ENCODE peak calls at places on chromosomes 7 and 10, in eight cellular contexts. One of them, this sample, is unnamed.

GRCh38 chr7:655758-656157 is 70.7 kb upstream of the DNAAF5 start:
- DNase-seq in activated CD4-positive, CD25-positive, alpha-beta regulatory T cell: no peak
- DNase-seq in CD4-positive, alpha-beta memory T cell: no peak
- DNase-seq in EH: no peak
- DNase-seq in left ventricle myocardium inferior: no peak
- DNase-seq in activated naive CD4-positive, alpha-beta T cell: no peak
- DNase-seq in transverse colon: no peak
- DNase-seq in GM12891: no peak
- DNase-seq in this sample: no peak

GRCh38 chr7:129665013-129665401 is 53.5 kb downstream of the NRF1 start:
- DNase-seq in activated naive CD4-positive, alpha-beta T cell: no peak
- DNase-seq in EH: peak
- DNase-seq in activated CD4-positive, CD25-positive, alpha-beta regulatory T cell: no peak
- DNase-seq in GM12891: no peak
- DNase-seq in transverse colon: no peak
- DNase-seq in left ventricle myocardium inferior: no peak
- DNase-seq in CD4-positive, alpha-beta memory T cell: no peak
- DNase-seq in this sample: no peak

GRCh38 chr7:34281260-34281659 is 375.9 kb downstream of the BMPER start:
- DNase-seq in EH: peak
- DNase-seq in activated CD4-positive, CD25-positive, alpha-beta regulatory T cell: no peak
- DNase-seq in activated naive CD4-positive, alpha-beta T cell: no peak
- DNase-seq in GM12891: no peak
- DNase-seq in CD4-positive, alpha-beta memory T cell: no peak
- DNase-seq in left ventricle myocardium inferior: no peak
- DNase-seq in transverse colon: peak
- DNase-seq in this sample: no peak

GRCh38 chr10:87942884-87943527 is 79.6 kb downstream of the PTEN start:
- DNase-seq in transverse colon: no peak
- DNase-seq in activated naive CD4-positive, alpha-beta T cell: no peak
- DNase-seq in left ventricle myocardium inferior: no peak
- DNase-seq in EH: no peak
- DNase-seq in activated CD4-positive, CD25-positive, alpha-beta regulatory T cell: no peak
- DNase-seq in GM12891: no peak
- DNase-seq in CD4-positive, alpha-beta memory T cell: no peak
- DNase-seq in this sample: no peak

GRCh38 chr10:71244638-71245419 is 32.5 kb downstream of the UNC5B start:
- DNase-seq in transverse colon: no peak
- DNase-seq in left ventricle myocardium inferior: peak
- DNase-seq in activated naive CD4-positive, alpha-beta T cell: no peak
- DNase-seq in EH: peak
- DNase-seq in GM12891: no peak
- DNase-seq in CD4-positive, alpha-beta memory T cell: no peak
- DNase-seq in activated CD4-positive, CD25-positive, alpha-beta regulatory T cell: no peak
- DNase-seq in this sample: no peak

GRCh38 chr7:12653127-12653917 is 34.1 kb upstream of the ARL4A start:
- DNase-seq in transverse colon: no peak
- DNase-seq in activated naive CD4-positive, alpha-beta T cell: no peak
- DNase-seq in left ventricle myocardium inferior: no peak
- DNase-seq in CD4-positive, alpha-beta memory T cell: no peak
- DNase-seq in GM12891: no peak
- DNase-seq in activated CD4-positive, CD25-positive, alpha-beta regulatory T cell: no peak
- DNase-seq in EH: peak
- DNase-seq in this sample: no peak

GRCh38 chr10:3774814-3775670 is 10.0 kb downstream of the KLF6 start:
- DNase-seq in CD4-positive, alpha-beta memory T cell: no peak
- DNase-seq in left ventricle myocardium inferior: no peak
- DNase-seq in activated CD4-positive, CD25-positive, alpha-beta regulatory T cell: no peak
- DNase-seq in activated naive CD4-positive, alpha-beta T cell: no peak
- DNase-seq in GM12891: no peak
- DNase-seq in transverse colon: peak
- DNase-seq in EH: peak
- DNase-seq in this sample: no peak

GRCh38 chr7:36686499-36686898 is 37.8 kb downstream of the AOAH start:
- DNase-seq in activated naive CD4-positive, alpha-beta T cell: no peak
- DNase-seq in GM12891: no peak
- DNase-seq in transverse colon: no peak
- DNase-seq in CD4-positive, alpha-beta memory T cell: peak
- DNase-seq in left ventricle myocardium inferior: no peak
- DNase-seq in activated CD4-positive, CD25-positive, alpha-beta regulatory T cell: no peak
- DNase-seq in EH: peak
- DNase-seq in this sample: no peak

GRCh38 chr7:111958889-111959288 is 247.3 kb downstream of the DOCK4 start:
- DNase-seq in GM12891: no peak
- DNase-seq in CD4-positive, alpha-beta memory T cell: no peak
- DNase-seq in activated naive CD4-positive, alpha-beta T cell: no peak
- DNase-seq in transverse colon: no peak
- DNase-seq in activated CD4-positive, CD25-positive, alpha-beta regulatory T cell: no peak
- DNase-seq in EH: no peak
- DNase-seq in left ventricle myocardium inferior: no peak
- DNase-seq in this sample: no peak

GRCh38 chr7:84025332-84025927 is 169.2 kb downstream of the SEMA3A start:
- DNase-seq in GM12891: no peak
- DNase-seq in transverse colon: no peak
- DNase-seq in CD4-positive, alpha-beta memory T cell: no peak
- DNase-seq in EH: peak
- DNase-seq in activated CD4-positive, CD25-positive, alpha-beta regulatory T cell: no peak
- DNase-seq in left ventricle myocardium inferior: no peak
- DNase-seq in activated naive CD4-positive, alpha-beta T cell: no peak
- DNase-seq in this sample: no peak

GRCh38 chr7:104231054-104232046 is 23.5 kb upstream of the ORC5 start:
- DNase-seq in transverse colon: peak
- DNase-seq in left ventricle myocardium inferior: no peak
- DNase-seq in activated naive CD4-positive, alpha-beta T cell: no peak
- DNase-seq in GM12891: peak
- DNase-seq in EH: peak
- DNase-seq in CD4-positive, alpha-beta memory T cell: peak
- DNase-seq in activated CD4-positive, CD25-positive, alpha-beta regulatory T cell: peak
- DNase-seq in this sample: peak

GRCh38 chr10:116753759-116754158 is 11.4 kb upstream of the HSPA12A start:
- DNase-seq in activated CD4-positive, CD25-positive, alpha-beta regulatory T cell: no peak
- DNase-seq in EH: no peak
- DNase-seq in CD4-positive, alpha-beta memory T cell: no peak
- DNase-seq in transverse colon: no peak
- DNase-seq in GM12891: no peak
- DNase-seq in activated naive CD4-positive, alpha-beta T cell: no peak
- DNase-seq in left ventricle myocardium inferior: no peak
- DNase-seq in this sample: no peak

GRCh38 chr10:116970050-116970449 is 34.9 kb downstream of the SHTN1 start:
- DNase-seq in left ventricle myocardium inferior: no peak
- DNase-seq in transverse colon: no peak
- DNase-seq in activated CD4-positive, CD25-positive, alpha-beta regulatory T cell: no peak
- DNase-seq in CD4-positive, alpha-beta memory T cell: no peak
- DNase-seq in GM12891: no peak
- DNase-seq in activated naive CD4-positive, alpha-beta T cell: no peak
- DNase-seq in EH: no peak
- DNase-seq in this sample: no peak

GRCh38 chr7:73549176-73549575 is 8.3 kb downstream of the BCL7B start:
- DNase-seq in CD4-positive, alpha-beta memory T cell: no peak
- DNase-seq in activated CD4-positive, CD25-positive, alpha-beta regulatory T cell: no peak
- DNase-seq in GM12891: no peak
- DNase-seq in transverse colon: no peak
- DNase-seq in left ventricle myocardium inferior: no peak
- DNase-seq in EH: no peak
- DNase-seq in activated naive CD4-positive, alpha-beta T cell: no peak
- DNase-seq in this sample: no peak

GRCh38 chr10:26944261-26944882 is 83.6 kb upstream of the ABI1 start:
- DNase-seq in left ventricle myocardium inferior: no peak
- DNase-seq in EH: no peak
- DNase-seq in activated CD4-positive, CD25-positive, alpha-beta regulatory T cell: no peak
- DNase-seq in CD4-positive, alpha-beta memory T cell: no peak
- DNase-seq in GM12891: no peak
- DNase-seq in activated naive CD4-positive, alpha-beta T cell: no peak
- DNase-seq in transverse colon: no peak
- DNase-seq in this sample: no peak

GRCh38 chr10:20901110-20901509 is 4.0 kb upstream of the NEBL start:
- DNase-seq in EH: no peak
- DNase-seq in transverse colon: no peak
- DNase-seq in GM12891: no peak
- DNase-seq in left ventricle myocardium inferior: no peak
- DNase-seq in CD4-positive, alpha-beta memory T cell: no peak
- DNase-seq in activated naive CD4-positive, alpha-beta T cell: no peak
- DNase-seq in activated CD4-positive, CD25-positive, alpha-beta regulatory T cell: no peak
- DNase-seq in this sample: no peak